ENCODE peak calls at places on chromosomes 4 and X, in seven cellular contexts. X is left ventricle myocardium inferior; V is activated CD4-positive, alpha-beta T cell treated with anti-CD3 and anti-CD28 coated beads for 4 hours; N is foreskin fibroblast; A is cardiac muscle cell; F is RPMI8226; J is activated naive CD4-positive, alpha-beta T cell. Q is an unnamed sample.

GRCh38 chrX:11543249-11543648 is 122.5 kb downstream of the ARHGAP6 start:
- DNase-seq in X (no peak), V (no peak), N (no peak), A (no peak), F (no peak), J (no peak), Q (no peak)

GRCh38 chr4:8176547-8177399 is 18.2 kb upstream of the ABLIM2 start:
- DNase-seq in X (no peak), V (peak), N (peak), A (peak), F (peak), J (peak), Q (no peak)

GRCh38 chrX:13357925-13358324 is 38.1 kb upstream of the ATXN3L start:
- DNase-seq in X (no peak), V (no peak), N (peak), A (peak), F (no peak), J (no peak), Q (no peak)

GRCh38 chr4:32268949-32269348 is 1548.8 kb downstream of the PCDH7 start:
- DNase-seq in X (no peak), V (no peak), N (peak), A (peak), F (no peak), J (no peak), Q (no peak)

GRCh38 chr4:156775803-156776202 is 195.8 kb downstream of the PDGFC start:
- DNase-seq in X (no peak), V (no peak), N (no peak), A (no peak), F (no peak), J (no peak), Q (no peak)

GRCh38 chr4:82223715-82224114 is 150.1 kb downstream of the HNRNPD start:
- DNase-seq in X (peak), V (no peak), N (no peak), A (peak), F (peak), J (no peak), Q (no peak)

GRCh38 chr4:168451744-168452394 is 28.4 kb downstream of the DDX60L start:
- DNase-seq in X (no peak), V (no peak), N (peak), A (peak), F (no peak), J (no peak), Q (no peak)

GRCh38 chr4:8112036-8112576 is 46.5 kb downstream of the ABLIM2 start:
- DNase-seq in X (no peak), V (no peak), N (no peak), A (no peak), F (no peak), J (no peak), Q (no peak)

GRCh38 chr4:38078590-38079381 is 118.6 kb downstream of the PTTG2 start:
- DNase-seq in X (no peak), V (no peak), N (peak), A (peak), F (no peak), J (no peak), Q (no peak)

GRCh38 chr4:91028223-91028622 is 901.0 kb downstream of the CCSER1 start:
- DNase-seq in X (no peak), V (no peak), N (no peak), A (no peak), F (no peak), J (no peak), Q (no peak)

GRCh38 chr4:180615746-180616145 is 1627.5 kb upstream of the TENM3 start:
- DNase-seq in X (no peak), V (no peak), N (no peak), A (no peak), F (no peak), J (no peak), Q (no peak)

GRCh38 chr4:18103876-18104275 is 82.3 kb upstream of the LCORL start:
- DNase-seq in X (no peak), V (no peak), N (peak), A (peak), F (no peak), J (no peak), Q (no peak)

GRCh38 chrX:120749141-120749846 is 119.4 kb upstream of the C1GALT1C1 start:
- DNase-seq in X (no peak), V (no peak), N (no peak), A (no peak), F (peak), J (no peak), Q (no peak)

GRCh38 chrX:56233682-56234081 is 1.5 kb downstream of the KLF8 start:
- DNase-seq in X (peak), V (no peak), N (peak), A (peak), F (no peak), J (no peak), Q (peak)

GRCh38 chr4:70701271-70701670 is 12.9 kb downstream of the UTP3 start:
- DNase-seq in X (no peak), V (no peak), N (no peak), A (no peak), F (no peak), J (no peak), Q (no peak)

GRCh38 chrX:132227383-132228112 is 8.3 kb upstream of the RAP2C start:
- DNase-seq in X (no peak), V (no peak), N (peak), A (peak), F (no peak), J (no peak), Q (no peak)

GRCh38 chr4:37935026-37935425 is 25.2 kb upstream of the PTTG2 start:
- DNase-seq in X (no peak), V (no peak), N (no peak), A (no peak), F (no peak), J (no peak), Q (no peak)

GRCh38 chr4:93828332-93828829 is at the start of gene ATOH1:
- DNase-seq in X (no peak), V (no peak), N (peak), A (no peak), F (peak), J (no peak), Q (no peak)

GRCh38 chrX:121832446-121832845 is 785.0 kb downstream of the GLUD2 start:
- DNase-seq in X (no peak), V (no peak), N (peak), A (peak), F (no peak), J (no peak), Q (no peak)

GRCh38 chrX:154732421-154733071 is 18.3 kb downstream of the GAB3 start:
- DNase-seq in X (no peak), V (no peak), N (peak), A (peak), F (no peak), J (no peak), Q (no peak)

GRCh38 chr4:156336516-156336915 is 382.9 kb upstream of the CTSO start:
- DNase-seq in X (no peak), V (no peak), N (no peak), A (no peak), F (no peak), J (no peak), Q (no peak)

GRCh38 chr4:19349416-19349815 is 902.3 kb upstream of the SLIT2 start:
- DNase-seq in X (no peak), V (no peak), N (peak), A (no peak), F (no peak), J (no peak), Q (no peak)

GRCh38 chrX:68868902-68869800 is 40.3 kb downstream of the EFNB1 start:
- DNase-seq in X (no peak), V (no peak), N (no peak), A (no peak), F (no peak), J (no peak), Q (no peak)

GRCh38 chr4:123505457-123506310 is 109.1 kb downstream of the SPRY1 start:
- DNase-seq in X (peak), V (no peak), N (peak), A (peak), F (no peak), J (no peak), Q (no peak)

GRCh38 chrX:63128509-63128908 is 222.6 kb downstream of the SPIN4 start:
- DNase-seq in X (no peak), V (no peak), N (peak), A (peak), F (peak), J (no peak), Q (no peak)

GRCh38 chr4:34943719-34944386 is 1300.5 kb downstream of the ARAP2 start:
- DNase-seq in X (no peak), V (no peak), N (no peak), A (no peak), F (no peak), J (no peak), Q (no peak)

GRCh38 chr4:182801626-182802025 is 115.6 kb downstream of the DCTD start:
- DNase-seq in X (no peak), V (no peak), N (no peak), A (no peak), F (no peak), J (no peak), Q (no peak)

GRCh38 chrX:115138040-115138439 is 51.2 kb upstream of the RBMXL3 start:
- DNase-seq in X (no peak), V (no peak), N (no peak), A (no peak), F (no peak), J (no peak), Q (no peak)

GRCh38 chrX:125293792-125294780 is 25.6 kb upstream of the TEX13C start:
- DNase-seq in X (no peak), V (no peak), N (no peak), A (peak), F (no peak), J (no peak), Q (no peak)

GRCh38 chr4:118865091-118865708 is 23.5 kb upstream of the SYNPO2 start:
- DNase-seq in X (no peak), V (no peak), N (peak), A (peak), F (peak), J (no peak), Q (no peak)

GRCh38 chrX:18891561-18891945 is 92.4 kb downstream of the PHKA2 start:
- DNase-seq in X (no peak), V (no peak), N (no peak), A (no peak), F (no peak), J (no peak), Q (no peak)

GRCh38 chrX:132217203-132218073 is 1.8 kb downstream of the RAP2C start:
- DNase-seq in X (peak), V (peak), N (peak), A (peak), F (peak), J (peak), Q (peak)

GRCh38 chr4:182143822-182144620 is 99.2 kb upstream of the TENM3 start:
- DNase-seq in X (no peak), V (no peak), N (peak), A (peak), F (peak), J (no peak), Q (no peak)

GRCh38 chr4:75715105-75715799 is 9.1 kb upstream of the USO1 start:
- DNase-seq in X (no peak), V (no peak), N (peak), A (no peak), F (peak), J (no peak), Q (no peak)

GRCh38 chrX:33207056-33207455 is 4.3 kb downstream of the DMD start:
- DNase-seq in X (no peak), V (no peak), N (no peak), A (peak), F (no peak), J (no peak), Q (no peak)

GRCh38 chr4:187744911-187745310 is 250.7 kb upstream of the ZFP42 start:
- DNase-seq in X (no peak), V (no peak), N (no peak), A (no peak), F (no peak), J (no peak), Q (no peak)

GRCh38 chr4:184261246-184261645 is 43.6 kb upstream of the ENPP6 start:
- DNase-seq in X (no peak), V (no peak), N (no peak), A (no peak), F (no peak), J (no peak), Q (no peak)

Q was measured in coronary artery.